ENCODE peak calls at places on chromosomes 7 and 10, in four cellular contexts. L is H1, J is K562, E is HepG2. M is an unnamed sample.

GRCh38 chr7:144516729-144517128 is 113.2 kb upstream of the NOBOX start:
- DNase-seq in E (no peak), J (no peak), L (no peak), M (no peak)

GRCh38 chr10:1739751-1740150 is 2.4 kb upstream of the ADARB2 start:
- DNase-seq in E (no peak), J (no peak), L (no peak), M (no peak)

GRCh38 chr10:11045995-11046394 is 28.3 kb downstream of the CELF2 start:
- DNase-seq in L (no peak), J (no peak), E (no peak), M (no peak)

GRCh38 chr10:7538970-7539694 is 127.6 kb downstream of the ITIH5 start:
- DNase-seq in L (no peak), J (no peak), E (no peak), M (no peak)

GRCh38 chr10:4004990-4005389 is 220.0 kb upstream of the KLF6 start:
- DNase-seq in E (no peak), L (no peak), J (no peak), M (no peak)

GRCh38 chr7:38463277-38464224 is 167.6 kb downstream of the AMPH start:
- DNase-seq in J (no peak), L (no peak), E (no peak), M (no peak)

GRCh38 chr7:69537691-69538090 is 60.6 kb upstream of the AUTS2 start:
- DNase-seq in E (no peak), J (no peak), L (no peak), M (no peak)

GRCh38 chr7:131329176-131329570 is 1.5 kb downstream of the MKLN1 start:
- DNase-seq in L (no peak), J (no peak), E (no peak), M (no peak)

GRCh38 chr10:126844406-126844805 is 60.8 kb upstream of the DOCK1 start:
- DNase-seq in L (no peak), J (no peak), E (no peak), M (no peak)

GRCh38 chr7:78794101-78794500 is 659.4 kb downstream of the MAGI2 start:
- DNase-seq in J (no peak), L (no peak), E (no peak), M (no peak)

GRCh38 chr7:57354679-57355338 is 95.2 kb upstream of the ZNF716 start:
- DNase-seq in L (no peak), J (no peak), E (no peak), M (no peak)

GRCh38 chr10:44379907-44380306 is 5.0 kb downstream of the CXCL12 start:
- DNase-seq in E (no peak), J (no peak), L (no peak), M (no peak)

GRCh38 chr10:92689663-92690210 is at the start of gene HHEX:
- DNase-seq in J (peak; percentile 89), L (no peak), E (peak; percentile 56), M (peak; percentile 37)

GRCh38 chr10:116880716-116881440 is 31.6 kb downstream of the ENO4 start:
- DNase-seq in E (no peak), L (no peak), J (no peak), M (no peak)

GRCh38 chr10:84175436-84175835 is 1.8 kb downstream of the GPR15LG start:
- DNase-seq in E (no peak), L (no peak), J (no peak), M (no peak)

GRCh38 chr10:103630156-103630555 is 136.7 kb downstream of the NEURL1 start:
- DNase-seq in E (no peak), J (no peak), L (no peak), M (no peak)

GRCh38 chr7:65722361-65722792 is 150.5 kb upstream of the VKORC1L1 start:
- DNase-seq in E (peak; percentile 31), J (peak; percentile 47), L (peak; percentile 81), M (peak; percentile 37)

GRCh38 chr7:45579386-45579785 is 5.2 kb downstream of the ADCY1 start:
- DNase-seq in E (no peak), L (no peak), J (peak; percentile 41), M (no peak)

GRCh38 chr10:47026301-47027107 is 115.3 kb downstream of the PTPN20 start:
- DNase-seq in J (no peak), L (peak; percentile 45), E (no peak), M (no peak)

GRCh38 chr10:43196131-43196980 is 58.1 kb downstream of the CSGALNACT2 start:
- DNase-seq in J (no peak), E (no peak), L (no peak), M (no peak)

GRCh38 chr7:73433924-73434700 is 534 bp downstream of the FZD9 start:
- DNase-seq in E (no peak), J (no peak), L (peak; percentile 76), M (no peak)

GRCh38 chr10:125113661-125114388 is 46.5 kb downstream of the CTBP2 start:
- DNase-seq in L (no peak), J (peak; percentile 18), E (no peak), M (no peak)

GRCh38 chr7:45636733-45637132 is 62.6 kb downstream of the ADCY1 start:
- DNase-seq in E (no peak), L (no peak), J (no peak), M (no peak)

GRCh38 chr7:44145419-44145968 is 4.4 kb upstream of the MYL7 start:
- DNase-seq in J (peak; percentile 22), E (no peak), L (peak; percentile 68), M (no peak)

GRCh38 chr7:149802966-149803365 is 29.6 kb upstream of the ZNF467 start:
- DNase-seq in J (no peak), E (no peak), L (no peak), M (no peak)

GRCh38 chr7:130151591-130152269 is 53.5 kb downstream of the TMEM209 start:
- DNase-seq in J (no peak), E (no peak), L (no peak), M (no peak)

GRCh38 chr7:114695182-114695581 is 226.7 kb upstream of the MDFIC start:
- DNase-seq in L (no peak), J (no peak), E (no peak), M (no peak)

GRCh38 chr7:6438427-6438826 is 9.3 kb downstream of the DAGLB start:
- DNase-seq in L (no peak), J (no peak), E (no peak), M (no peak)

GRCh38 chr10:131689954-131690669 is 210.7 kb upstream of the PPP2R2D start:
- DNase-seq in J (no peak), E (no peak), L (no peak), M (no peak)

GRCh38 chr10:131689486-131689885 is 211.3 kb upstream of the PPP2R2D start:
- DNase-seq in J (no peak), E (no peak), L (no peak), M (no peak)

GRCh38 chr10:131690805-131691239 is 210.0 kb upstream of the PPP2R2D start:
- DNase-seq in E (no peak), L (no peak), J (no peak), M (no peak)

GRCh38 chr10:131688304-131688703 is 212.5 kb upstream of the PPP2R2D start:
- DNase-seq in E (no peak), J (no peak), L (no peak), M (no peak)

DNA sequence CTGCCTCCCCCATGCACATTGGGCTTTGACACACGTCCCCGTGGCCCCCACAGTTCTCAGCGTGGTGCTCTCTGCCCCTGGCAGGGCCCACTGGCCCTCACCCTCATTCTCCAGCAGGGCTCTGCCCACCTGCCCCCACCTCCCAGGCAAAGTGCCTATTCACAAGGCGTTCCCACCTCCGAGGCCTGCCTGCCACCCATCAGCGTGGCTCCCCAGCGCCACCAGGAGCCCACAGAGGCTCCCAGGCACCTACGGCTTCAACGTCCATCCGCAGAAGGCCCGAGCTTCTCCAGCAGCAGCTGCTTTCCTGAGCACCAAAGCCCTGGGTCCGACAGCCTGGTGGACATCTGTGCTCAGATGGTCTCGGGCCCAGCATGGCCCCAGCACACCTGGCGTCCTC is 211.8 kb upstream of the PPP2R2D start:
- DNase-seq in E (no peak), J (no peak), L (peak; percentile 65), M (no peak)
- TF ChIP-seq FOSL1 in E (no peak), J (no peak), L (no peak), M (no peak)

GRCh38 chr7:26398436-26399308 is 107.0 kb downstream of the SNX10 start:
- DNase-seq in J (peak; percentile 83), L (peak; percentile 79), E (no peak), M (no peak)

GRCh38 chr7:26390016-26390415 is 98.4 kb downstream of the SNX10 start:
- DNase-seq in E (no peak), L (no peak), J (no peak), M (no peak)

GRCh38 chr7:26397786-26398435 is 106.2 kb downstream of the SNX10 start:
- DNase-seq in L (peak; percentile 75), J (peak; percentile 47), E (no peak), M (no peak)

GRCh38 chr7:26397326-26397725 is 105.7 kb downstream of the SNX10 start:
- DNase-seq in L (no peak), J (no peak), E (no peak), M (no peak)

DNA sequence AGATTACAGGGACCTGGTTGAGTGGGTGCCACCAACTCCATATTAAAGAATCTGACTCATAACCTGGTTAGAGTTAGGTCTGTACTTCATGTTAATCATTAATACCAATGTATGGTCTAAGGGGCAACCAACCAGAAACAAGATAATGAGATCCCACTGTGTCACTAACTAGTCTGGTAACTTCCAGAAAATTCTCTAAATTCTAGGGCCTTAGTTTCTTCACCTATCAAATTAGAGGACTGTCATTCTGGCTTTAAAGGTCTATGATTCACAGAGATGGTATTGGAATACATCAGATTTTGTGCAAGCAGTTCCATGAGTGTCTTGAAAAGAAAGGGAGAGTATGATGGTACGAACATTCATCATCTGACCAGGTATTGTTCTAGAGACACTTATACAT is 102.2 kb downstream of the SNX10 start:
- DNase-seq in J (no peak), L (no peak), E (no peak), M (no peak)
- TF ChIP-seq FOSL1 in J (no peak), L (no peak), E (no peak), M (no peak)

GRCh38 chr7:4882169-4882741 is 1.3 kb downstream of the RADIL start:
- DNase-seq in J (peak; percentile 31), L (peak; percentile 60), E (no peak), M (no peak)
- TF ChIP-seq FOSL1 in J (no peak), L (no peak), E (no peak), M (no peak)

GRCh38 chr10:48770558-48771089 is 86.0 kb downstream of the WDFY4 start:
- DNase-seq in L (no peak), E (no peak), J (no peak), M (no peak)

GRCh38 chr10:48772059-48772458 is 87.4 kb downstream of the WDFY4 start:
- DNase-seq in E (no peak), L (no peak), J (no peak), M (no peak)

GRCh38 chr10:48768451-48768766 is 83.7 kb downstream of the WDFY4 start:
- DNase-seq in J (no peak), E (no peak), L (no peak), M (no peak)

GRCh38 chr10:48767752-48768450 is 83.2 kb downstream of the WDFY4 start:
- DNase-seq in L (no peak), E (no peak), J (no peak), M (no peak)

DNA sequence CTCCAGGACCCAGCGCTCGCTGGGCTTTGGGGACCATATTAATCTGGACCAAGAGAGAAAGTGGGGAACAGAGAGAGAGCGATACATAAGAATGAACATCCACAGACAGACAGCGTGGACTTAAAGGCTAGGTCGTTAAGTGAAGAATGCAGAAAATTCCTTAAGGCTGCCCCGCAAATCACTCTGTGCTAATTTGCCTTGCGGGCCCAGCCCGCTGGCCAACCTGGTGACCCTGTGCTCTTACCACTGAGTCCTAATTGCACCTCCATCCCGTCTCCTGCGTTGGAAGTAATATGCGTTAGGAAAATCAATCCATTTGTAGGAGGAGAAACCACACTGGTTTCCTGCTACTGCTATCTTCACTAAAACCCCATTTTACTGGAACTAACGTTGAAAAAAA is 85.0 kb downstream of the WDFY4 start:
- DNase-seq in L (no peak), J (no peak), E (no peak), M (no peak)
- TF ChIP-seq FOSL1 in L (no peak), J (no peak), E (no peak), M (no peak)

M was measured in HCT116.